ENCODE peak calls at places on chromosomes 6 and 20, in nine cellular contexts. U is heart right ventricle; D is MCF 10A; R is choroid plexus epithelial cell; O is GM13976; Y is stimulated activated CD8-positive, alpha-beta memory T cell treated with anti-CD3 and anti-CD28 coated beads, Interleukin-2, amount 100 ng/mL, for 1 hour; P is NCI-H446; K is GM04503; S is pancreas. Q is an unnamed sample.

GRCh38 chr6:137878810-137879285 is 11.8 kb downstream of the TNFAIP3 start:
- DNase-seq in U (peak), D (no peak), R (no peak), O (no peak), Y (no peak), P (no peak), K (no peak), S (no peak), Q (no peak)

GRCh38 chr6:1629316-1629715 is 19.6 kb downstream of the FOXC1 start:
- DNase-seq in U (no peak), D (no peak), R (no peak), O (no peak), Y (no peak), P (no peak), K (no peak), S (no peak), Q (no peak)

GRCh38 chr6:154882107-154882506 is 113.0 kb upstream of the TIAM2 start:
- DNase-seq in U (no peak), D (peak), R (no peak), O (no peak), Y (no peak), P (peak), K (no peak), S (no peak), Q (no peak)

GRCh38 chr6:113825776-113826175 is 31.4 kb upstream of the MARCKS start:
- DNase-seq in U (peak), D (no peak), R (peak), O (no peak), Y (no peak), P (peak), K (peak), S (peak), Q (no peak)

GRCh38 chr6:10422282-10423034 is 7.6 kb upstream of the TFAP2A start:
- DNase-seq in U (no peak), D (no peak), R (no peak), O (peak), Y (no peak), P (no peak), K (no peak), S (no peak), Q (no peak)

GRCh38 chr6:80607814-80608391 is 501.4 kb downstream of the BCKDHB start:
- DNase-seq in U (peak), D (peak), R (peak), O (no peak), Y (no peak), P (peak), K (peak), S (no peak), Q (no peak)

GRCh38 chr6:77880501-77880900 is 227.7 kb downstream of the MEI4 start:
- DNase-seq in U (no peak), D (peak), R (peak), O (no peak), Y (no peak), P (no peak), K (no peak), S (no peak), Q (no peak)

GRCh38 chr6:56087421-56087820 is 160.0 kb downstream of the COL21A1 start:
- DNase-seq in U (peak), D (no peak), R (peak), O (no peak), Y (no peak), P (peak), K (no peak), S (no peak), Q (no peak)

GRCh38 chr6:22530506-22530905 is 38.9 kb upstream of the HDGFL1 start:
- DNase-seq in U (no peak), D (no peak), R (peak), O (no peak), Y (no peak), P (no peak), K (no peak), S (no peak), Q (no peak)

GRCh38 chr6:170081556-170081955 is 209.3 kb downstream of the DLL1 start:
- DNase-seq in U (no peak), D (no peak), R (no peak), O (no peak), Y (no peak), P (no peak), K (no peak), S (no peak), Q (no peak)

GRCh38 chr6:19949155-19949554 is 112.0 kb downstream of the ID4 start:
- DNase-seq in U (no peak), D (no peak), R (no peak), O (no peak), Y (no peak), P (no peak), K (no peak), S (no peak), Q (no peak)

GRCh38 chr20:19070681-19071441 is 141.6 kb upstream of the SLC24A3 start:
- DNase-seq in U (no peak), D (no peak), R (no peak), O (no peak), Y (no peak), P (no peak), K (no peak), S (no peak), Q (no peak)

GRCh38 chr6:160160450-160160849 is 38.8 kb downstream of the SLC22A1 start:
- DNase-seq in U (no peak), D (no peak), R (peak), O (no peak), Y (no peak), P (no peak), K (no peak), S (peak), Q (no peak)

GRCh38 chr6:135985471-135985870 is 134.0 kb downstream of the PDE7B start:
- DNase-seq in U (no peak), D (no peak), R (peak), O (no peak), Y (no peak), P (no peak), K (no peak), S (no peak), Q (no peak)

GRCh38 chr20:35845561-35845960 is 73.7 kb downstream of the PHF20 start:
- DNase-seq in U (no peak), D (peak), R (peak), O (no peak), Y (no peak), P (no peak), K (no peak), S (no peak), Q (no peak)

GRCh38 chr6:80769101-80769500 is 662.6 kb downstream of the BCKDHB start:
- DNase-seq in U (no peak), D (no peak), R (peak), O (no peak), Y (no peak), P (no peak), K (peak), S (no peak), Q (no peak)

GRCh38 chr20:51639206-51639832 is 96.8 kb upstream of the NFATC2 start:
- DNase-seq in U (peak), D (peak), R (peak), O (peak), Y (peak), P (peak), K (no peak), S (peak), Q (peak)

GRCh38 chr6:1986454-1987243 is 258.8 kb downstream of the GMDS start:
- DNase-seq in U (no peak), D (no peak), R (peak), O (no peak), Y (no peak), P (no peak), K (no peak), S (no peak), Q (no peak)

GRCh38 chr6:142821164-142821716 is 123.7 kb downstream of the HIVEP2 start:
- DNase-seq in U (no peak), D (no peak), R (no peak), O (no peak), Y (no peak), P (peak), K (no peak), S (no peak), Q (no peak)

GRCh38 chr20:32150291-32150848 is 40.9 kb downstream of the TM9SF4 start:
- DNase-seq in U (no peak), D (no peak), R (no peak), O (no peak), Y (no peak), P (no peak), K (no peak), S (no peak), Q (no peak)

GRCh38 chr20:48051810-48052491 is 266.7 kb upstream of the SULF2 start:
- DNase-seq in U (no peak), D (peak), R (peak), O (no peak), Y (no peak), P (peak), K (peak), S (no peak), Q (no peak)